ENCODE peak calls at places on chromosomes 6 and 20, in four cellular contexts. R, X, U and H are unnamed samples.

GRCh38 chr6:108633436-108633835 is 72.7 kb downstream of the FOXO3 start:
- DNase-seq in U (no peak), X (no peak), R (no peak), H (no peak)

GRCh38 chr6:155519339-155519738 is 63.7 kb upstream of the NOX3 start:
- DNase-seq in U (no peak), R (no peak), X (peak), H (no peak)

GRCh38 chr6:144305985-144306384 is 20.9 kb downstream of the UTRN start:
- DNase-seq in X (peak), U (peak), R (no peak), H (no peak)

GRCh38 chr6:20220345-20220744 is 8.1 kb upstream of the MBOAT1 start:
- DNase-seq in X (no peak), U (no peak), R (no peak), H (no peak)

GRCh38 chr6:33840064-33840926 is 36.5 kb upstream of the MLN start:
- DNase-seq in X (peak), R (peak), U (peak), H (no peak)

GRCh38 chr6:32057966-32058365 is 19.8 kb downstream of the CYP21A2 start:
- DNase-seq in R (no peak), X (no peak), U (no peak), H (no peak)

GRCh38 chr6:145652572-145652971 is 82.7 kb downstream of the EPM2A start:
- DNase-seq in X (no peak), R (no peak), U (no peak), H (no peak)

GRCh38 chr20:6756961-6757595 is 10.4 kb upstream of the BMP2 start:
- DNase-seq in U (no peak), X (no peak), R (no peak), H (no peak)

GRCh38 chr20:36062799-36063198 is 91.7 kb upstream of the EPB41L1 start:
- DNase-seq in U (peak), R (no peak), X (no peak), H (no peak)

GRCh38 chr6:149459761-149460160 is 25.1 kb downstream of the ZC3H12D start:
- DNase-seq in U (peak), R (no peak), X (no peak), H (no peak)

GRCh38 chr20:38579921-38580320 is 1.1 kb upstream of the ADIG start:
- DNase-seq in U (no peak), X (no peak), R (no peak), H (no peak)

GRCh38 chr6:46949662-46950280 is 28.0 kb upstream of the ADGRF5 start:
- DNase-seq in U (no peak), R (no peak), X (no peak), H (no peak)

GRCh38 chr20:61587036-61587435 is 335.0 kb downstream of the CDH4 start:
- DNase-seq in U (no peak), X (no peak), R (no peak), H (no peak)

GRCh38 chr6:134446901-134447300 is 129.0 kb upstream of the SGK1 start:
- DNase-seq in X (no peak), R (no peak), U (peak), H (no peak)

GRCh38 chr20:3203315-3204123 is 963 bp downstream of the DDRGK1 start:
- DNase-seq in U (peak), X (peak), R (peak), H (no peak)

GRCh38 chr6:128114164-128114563 is 213.3 kb upstream of the THEMIS start:
- DNase-seq in U (peak), X (no peak), R (no peak), H (no peak)

GRCh38 chr20:1718604-1719384 is 61.2 kb upstream of the SIRPG start:
- DNase-seq in R (no peak), X (no peak), U (peak), H (peak)

GRCh38 chr20:41355598-41356203 is 10.9 kb downstream of the EMILIN3 start:
- DNase-seq in X (no peak), U (no peak), R (no peak), H (no peak)

GRCh38 chr20:29299811-29300578 is 1957.5 kb upstream of the DEFB115 start:
- DNase-seq in X (peak), R (no peak), U (no peak), H (no peak)

GRCh38 chr6:19812512-19813119 is 24.6 kb upstream of the ID4 start:
- DNase-seq in R (peak), X (peak), U (peak), H (no peak)

GRCh38 chr20:51803157-51803854 is 985 bp upstream of the SALL4 start:
- DNase-seq in U (no peak), R (no peak), X (no peak), H (no peak)

GRCh38 chr6:80332013-80332412 is 225.5 kb downstream of the BCKDHB start:
- DNase-seq in R (no peak), X (no peak), U (no peak), H (no peak)

GRCh38 chr6:89977808-89978748 is 83.8 kb downstream of the GJA10 start:
- DNase-seq in R (no peak), X (no peak), U (peak), H (no peak)

GRCh38 chr6:163490826-163491577 is 76.5 kb downstream of the QKI start:
- DNase-seq in X (no peak), U (no peak), R (no peak), H (no peak)

GRCh38 chr6:160991411-160992322 is at the start of gene MAP3K4:
- DNase-seq in X (peak), U (peak), R (peak), H (peak)

GRCh38 chr20:17570347-17571152 is 675 bp downstream of the DSTN start:
- DNase-seq in X (no peak), R (peak), U (peak), H (no peak)

DNA sequence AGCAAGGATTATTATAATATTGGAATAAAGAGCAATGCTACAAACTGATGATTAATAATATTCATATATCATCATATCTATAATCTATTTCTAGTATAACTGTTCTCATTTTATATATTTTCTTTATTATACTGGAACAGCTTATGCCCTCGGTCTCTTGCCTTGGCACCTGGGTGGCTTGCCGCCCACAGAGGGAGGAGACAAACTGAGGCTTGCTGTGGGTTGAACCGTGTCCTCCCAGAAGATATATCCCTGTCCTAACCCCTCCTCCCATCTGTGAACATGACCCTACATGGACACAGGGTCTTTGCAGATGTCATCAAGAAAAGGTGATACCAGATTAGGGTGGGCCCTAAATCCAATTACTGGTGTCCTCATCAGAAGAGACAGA is 4.7 kb downstream of the RNASET2 start:
- DNase-seq in X (no peak), R (no peak), U (no peak), H (no peak)
- TF ChIP-seq CTCF in X (no peak), R (no peak), U (no peak), H (no peak)

GRCh38 chr6:71621918-71622519 is 264.3 kb upstream of the RIMS1 start:
- DNase-seq in R (no peak), U (no peak), X (no peak), H (no peak)
- TF ChIP-seq CTCF in R (peak), U (peak), X (no peak), H (no peak)

GRCh38 chr6:106967936-106968555 is 6.5 kb downstream of the CD24 start:
- DNase-seq in U (no peak), R (no peak), X (no peak), H (no peak)

GRCh38 chr6:106964954-106965353 is 9.6 kb downstream of the CD24 start:
- DNase-seq in X (no peak), R (no peak), U (no peak), H (no peak)

GRCh38 chr6:106966671-106967522 is 7.6 kb downstream of the CD24 start:
- DNase-seq in R (no peak), X (no peak), U (no peak), H (no peak)

GRCh38 chr6:106964099-106964498 is 10.4 kb downstream of the CD24 start:
- DNase-seq in U (no peak), R (no peak), X (no peak), H (no peak)

DNA sequence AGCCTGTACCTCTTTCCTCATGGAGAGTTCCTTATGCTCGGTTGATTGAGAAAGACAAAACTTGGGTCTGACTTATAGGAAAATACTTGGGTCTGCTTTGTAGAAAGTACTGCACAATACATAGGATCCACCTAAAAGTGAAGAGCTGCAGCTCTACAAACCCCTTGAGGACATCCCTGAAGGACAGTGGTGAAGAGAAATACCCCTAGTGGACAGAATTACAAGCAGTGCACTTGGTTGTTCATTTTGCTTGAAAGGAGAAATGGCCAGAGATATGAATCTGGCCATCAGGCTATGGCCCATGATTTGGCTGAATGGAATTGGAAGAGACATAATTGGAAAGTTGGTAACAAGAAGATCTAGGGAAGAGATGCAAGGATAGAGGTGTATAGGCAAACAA is 8.3 kb downstream of the CD24 start:
- DNase-seq in R (no peak), U (no peak), X (no peak), H (no peak)
- TF ChIP-seq CTCF in R (no peak), U (no peak), X (no peak), H (no peak)

GRCh38 chr6:52102330-52102932 is 15.0 kb upstream of the PKHD1 start:
- DNase-seq in U (no peak), X (no peak), R (no peak), H (no peak)

GRCh38 chr6:52106994-52107393 is 19.6 kb upstream of the PKHD1 start:
- DNase-seq in R (no peak), U (no peak), X (no peak), H (no peak)

GRCh38 chr6:52103661-52104060 is 16.2 kb upstream of the PKHD1 start:
- DNase-seq in R (no peak), X (no peak), U (no peak), H (no peak)

GRCh38 chr6:52108128-52108527 is 20.7 kb upstream of the PKHD1 start:
- DNase-seq in R (no peak), U (no peak), X (no peak), H (no peak)

DNA sequence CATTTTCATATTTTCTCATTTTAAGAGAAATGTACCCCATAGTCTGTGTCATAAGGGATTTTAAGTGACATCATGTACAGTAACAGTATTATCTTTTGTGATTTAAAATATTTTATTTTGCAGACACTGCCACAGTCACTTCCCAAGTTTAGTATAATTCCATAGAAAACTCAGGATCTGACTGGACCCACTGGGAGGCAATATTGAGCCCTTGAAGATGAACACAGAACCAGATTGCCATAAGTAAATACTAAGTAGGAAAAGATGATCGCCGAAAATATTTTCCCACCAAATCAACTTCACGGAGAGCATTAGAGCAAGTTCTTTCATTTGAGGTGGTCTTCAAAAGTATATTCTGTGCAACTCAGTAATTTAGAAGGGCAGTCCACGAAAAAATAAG is 17.6 kb upstream of the PKHD1 start:
- DNase-seq in U (no peak), R (no peak), X (no peak), H (no peak)
- TF ChIP-seq CTCF in U (no peak), R (no peak), X (no peak), H (no peak)

DNA sequence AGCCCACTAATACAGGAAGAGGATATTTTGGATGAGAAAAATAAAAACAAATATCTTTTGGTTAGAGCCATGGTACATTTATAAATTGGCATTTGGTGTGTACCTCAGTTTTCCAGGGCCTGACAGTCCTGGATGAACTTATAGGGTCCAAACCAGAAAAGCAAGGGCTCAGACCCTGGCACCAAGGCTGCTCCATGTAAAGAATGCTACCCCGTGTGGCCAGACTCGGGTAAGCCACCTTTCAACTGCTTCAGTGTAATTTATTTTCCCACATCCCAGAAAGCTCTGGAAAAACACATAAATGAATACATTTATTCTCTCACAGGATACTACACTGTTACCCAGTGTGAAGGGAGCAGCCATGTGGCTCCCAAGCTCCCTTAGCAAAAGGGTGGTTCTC is 13.9 kb downstream of the MRPL14 start:
- DNase-seq in X (no peak), R (no peak), U (no peak), H (no peak)
- TF ChIP-seq CTCF in X (no peak), R (no peak), U (no peak), H (no peak)

GRCh38 chr6:4397307-4397706 is 261.9 kb upstream of the ECI2 start:
- DNase-seq in R (no peak), X (no peak), U (no peak), H (no peak)

GRCh38 chr6:4394786-4395185 is 259.4 kb upstream of the ECI2 start:
- DNase-seq in U (no peak), R (peak), X (no peak), H (no peak)

GRCh38 chr6:4395386-4395785 is 260.0 kb upstream of the ECI2 start:
- DNase-seq in U (no peak), R (no peak), X (no peak), H (no peak)

GRCh38 chr6:4398806-4399205 is 263.4 kb upstream of the ECI2 start:
- DNase-seq in U (no peak), R (no peak), X (no peak), H (no peak)

DNA sequence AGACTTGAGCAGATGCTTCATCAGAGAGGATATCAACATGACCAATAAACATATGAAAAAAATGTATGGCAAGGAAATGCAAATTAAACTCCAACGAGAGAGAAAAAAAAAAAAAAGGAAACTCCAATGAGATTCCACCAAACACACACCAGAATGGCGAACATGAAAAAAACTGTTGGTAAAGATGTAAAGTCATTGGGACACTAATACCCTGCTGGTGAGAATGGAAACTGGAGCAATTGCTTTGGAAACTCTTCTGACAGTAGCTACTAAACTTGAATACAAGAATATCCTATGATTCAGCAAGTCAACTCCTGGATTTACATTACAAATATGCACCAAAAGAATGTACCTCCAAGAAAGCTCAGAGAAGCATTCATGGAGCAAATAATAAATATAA is 260.7 kb upstream of the ECI2 start:
- DNase-seq in R (no peak), X (no peak), U (no peak), H (no peak)
- TF ChIP-seq CTCF in R (no peak), X (no peak), U (no peak), H (no peak)

DNA sequence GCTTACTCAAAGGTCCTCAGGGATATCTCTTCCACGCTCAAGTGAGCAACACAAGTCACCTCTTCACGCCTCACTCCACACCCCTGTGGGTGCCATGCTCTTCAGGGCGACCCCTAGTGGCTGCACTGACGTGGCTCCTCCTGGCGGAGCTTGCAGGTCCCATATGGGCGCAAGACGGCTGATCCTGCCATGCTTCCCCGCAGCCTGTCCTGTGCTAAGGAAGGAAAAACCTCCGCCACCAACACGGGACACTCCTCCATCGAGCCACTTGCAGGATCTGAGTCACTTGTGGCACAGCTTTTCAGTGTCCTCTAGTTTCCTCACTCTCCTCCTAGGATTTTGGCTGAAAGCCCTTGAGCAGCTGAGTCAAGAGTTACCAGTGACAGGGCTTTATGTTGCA is 90.7 kb downstream of the KHDC1L start:
- DNase-seq in X (no peak), U (peak), R (peak), H (no peak)
- TF ChIP-seq CTCF in X (peak), U (no peak), R (peak), H (no peak)

GRCh38 chr6:169110934-169111602 is 142.6 kb downstream of the THBS2 start:
- DNase-seq in R (no peak), X (no peak), U (no peak), H (no peak)

GRCh38 chr6:169106176-169106575 is 147.5 kb downstream of the THBS2 start:
- DNase-seq in R (no peak), U (peak), X (no peak), H (no peak)

GRCh38 chr6:169109821-169110220 is 143.8 kb downstream of the THBS2 start:
- DNase-seq in U (no peak), X (no peak), R (no peak), H (no peak)

GRCh38 chr6:169108753-169109152 is 144.9 kb downstream of the THBS2 start:
- DNase-seq in R (no peak), X (no peak), U (no peak), H (no peak)

GRCh38 chr6:169109381-169109780 is 144.3 kb downstream of the THBS2 start:
- DNase-seq in U (no peak), X (no peak), R (no peak), H (no peak)
- TF ChIP-seq CTCF in U (no peak), X (no peak), R (no peak), H (no peak)

GRCh38 chr6:159941286-159942113 is 27.4 kb upstream of the IGF2R start:
- DNase-seq in X (peak), U (peak), R (peak), H (no peak)
- TF ChIP-seq CTCF in X (peak), U (peak), R (peak), H (no peak)